ENCODE peak calls at places on chromosomes 5 and 9, in seven cellular contexts. E, M, Y, H, F, N and Q are unnamed samples.
A peak's percentile ranks its signal among the peaks of the same experiment; 100 is the strongest.

GRCh38 chr9:133103987-133104505 is 17.0 kb downstream of the RALGDS start:
- DNase-seq in N (no peak), H (no peak), F (no peak), Y (no peak), E (peak; percentile 18), M (no peak), Q (peak; percentile 82)

GRCh38 chr9:86836797-86837196 is 110.5 kb downstream of the GAS1 start:
- DNase-seq in Y (no peak), M (no peak), N (peak; percentile 14), E (no peak), H (no peak), F (no peak), Q (no peak)

GRCh38 chr5:82356808-82357671 is 78.9 kb upstream of the RPS23 start:
- DNase-seq in E (peak; percentile 49), Y (peak; percentile 93), H (peak; percentile 33), N (peak; percentile 8), F (peak; percentile 48), M (peak; percentile 31), Q (peak; percentile 93)

GRCh38 chr9:81082251-81082650 is 607.1 kb downstream of the TLE1 start:
- DNase-seq in F (no peak), E (no peak), Y (no peak), N (no peak), M (no peak), H (no peak), Q (no peak)

GRCh38 chr9:6870149-6870548 is 112.4 kb downstream of the KDM4C start:
- DNase-seq in H (no peak), F (no peak), E (no peak), N (no peak), M (no peak), Y (no peak), Q (no peak)

GRCh38 chr5:94174748-94175411 is 433.5 kb upstream of the POU5F2 start:
- DNase-seq in M (no peak), Y (no peak), F (no peak), N (no peak), E (no peak), H (no peak), Q (no peak)

GRCh38 chr5:25448646-25449045 is 803.9 kb upstream of the CDH10 start:
- DNase-seq in M (no peak), F (no peak), N (no peak), E (no peak), Y (no peak), H (no peak), Q (no peak)

GRCh38 chr5:19795218-19795617 is 192.8 kb downstream of the CDH18 start:
- DNase-seq in H (no peak), M (no peak), E (no peak), F (no peak), N (no peak), Y (peak; percentile 3), Q (no peak)

GRCh38 chr5:40984884-40985283 is 75.6 kb downstream of the C7 start:
- DNase-seq in E (no peak), F (no peak), Y (no peak), N (no peak), H (no peak), M (no peak), Q (no peak)

GRCh38 chr9:79264511-79265448 is 307.0 kb upstream of the TLE4 start:
- DNase-seq in N (peak; percentile 79), H (no peak), F (no peak), M (no peak), E (no peak), Y (no peak), Q (no peak)

GRCh38 chr9:33814816-33815215 is 2.1 kb upstream of the UBE2R2 start:
- DNase-seq in F (no peak), N (peak; percentile 55), E (no peak), M (no peak), H (no peak), Y (no peak), Q (no peak)

GRCh38 chr5:44389410-44389879 is at the start of gene FGF10:
- DNase-seq in E (peak; percentile 64), Y (no peak), F (peak; percentile 7), N (no peak), M (peak; percentile 47), H (no peak), Q (peak; percentile 83)

GRCh38 chr5:123090641-123091257 is 1.7 kb downstream of the PRDM6 start:
- DNase-seq in N (no peak), F (no peak), E (peak; percentile 37), Y (no peak), H (no peak), M (no peak), Q (no peak)
- H3K4me3 ChIP-seq in N (no peak overlapping the region), F (peak overlapping the region; percentile 47), E (peak overlapping the region; percentile 54), Y (peak overlapping the region; percentile 38), H (peak overlapping the region; percentile 41), M (peak overlapping the region; percentile 52), Q (no peak overlapping the region)

GRCh38 chr5:132266031-132266835 is 8.7 kb downstream of the PDLIM4 start:
- DNase-seq in H (no peak), E (no peak), N (no peak), M (no peak), Y (no peak), F (no peak), Q (peak; percentile 84)
- TF ChIP-seq POLR2A in H (no peak), E (no peak), N (no peak), M (no peak), Y (no peak), F (no peak), Q (no peak)

GRCh38 chr5:9858043-9858442 is 227.9 kb upstream of the TAS2R1 start:
- DNase-seq in F (no peak), H (no peak), M (no peak), N (no peak), E (no peak), Y (no peak), Q (no peak)

GRCh38 chr5:9851458-9851857 is 221.3 kb upstream of the TAS2R1 start:
- DNase-seq in Y (no peak), H (no peak), M (no peak), N (peak; percentile 5), F (peak; percentile 31), E (no peak), Q (no peak)

GRCh38 chr5:9850456-9850855 is 220.3 kb upstream of the TAS2R1 start:
- DNase-seq in N (no peak), Y (no peak), M (no peak), H (no peak), E (no peak), F (no peak), Q (no peak)

GRCh38 chr5:9852686-9853085 is 222.5 kb upstream of the TAS2R1 start:
- DNase-seq in H (no peak), M (no peak), Y (no peak), E (no peak), N (no peak), F (no peak), Q (no peak)

GRCh38 chr5:9853309-9853708 is 223.2 kb upstream of the TAS2R1 start:
- DNase-seq in H (no peak), N (no peak), M (no peak), F (no peak), Y (no peak), E (no peak), Q (no peak)
- H3K4me3 ChIP-seq in H (no peak overlapping the region), N (no peak overlapping the region), M (no peak overlapping the region), F (no peak overlapping the region), Y (no peak overlapping the region), E (no peak overlapping the region), Q (no peak overlapping the region)

GRCh38 chr9:107336718-107337360 is 53.8 kb downstream of the RAD23B start:
- DNase-seq in H (no peak), F (peak; percentile 62), N (no peak), Y (no peak), M (peak; percentile 37), E (no peak), Q (peak; percentile 71)
- TF ChIP-seq POLR2A in H (no peak), F (no peak), N (no peak), Y (no peak), M (no peak), E (no peak), Q (no peak)

GRCh38 chr9:129458663-129459549 is 162.0 kb downstream of the C9orf50 start:
- DNase-seq in F (peak; percentile 86), Y (no peak), E (peak; percentile 78), M (peak; percentile 48), N (peak; percentile 90), H (no peak), Q (no peak)

GRCh38 chr9:129460323-129461261 is 160.3 kb downstream of the C9orf50 start:
- DNase-seq in M (peak; percentile 96), Y (peak; percentile 94), E (peak; percentile 99), H (peak; percentile 59), N (peak; percentile 98), F (peak; percentile 99), Q (peak; percentile 99)

GRCh38 chr9:129458155-129458661 is 162.7 kb downstream of the C9orf50 start:
- DNase-seq in E (no peak), H (no peak), F (peak; percentile 85), Y (peak; percentile 51), M (no peak), N (peak; percentile 78), Q (no peak)

GRCh38 chr9:129457325-129457779 is 163.5 kb downstream of the C9orf50 start:
- DNase-seq in F (no peak), H (no peak), M (no peak), Y (no peak), E (no peak), N (no peak), Q (no peak)

DNA sequence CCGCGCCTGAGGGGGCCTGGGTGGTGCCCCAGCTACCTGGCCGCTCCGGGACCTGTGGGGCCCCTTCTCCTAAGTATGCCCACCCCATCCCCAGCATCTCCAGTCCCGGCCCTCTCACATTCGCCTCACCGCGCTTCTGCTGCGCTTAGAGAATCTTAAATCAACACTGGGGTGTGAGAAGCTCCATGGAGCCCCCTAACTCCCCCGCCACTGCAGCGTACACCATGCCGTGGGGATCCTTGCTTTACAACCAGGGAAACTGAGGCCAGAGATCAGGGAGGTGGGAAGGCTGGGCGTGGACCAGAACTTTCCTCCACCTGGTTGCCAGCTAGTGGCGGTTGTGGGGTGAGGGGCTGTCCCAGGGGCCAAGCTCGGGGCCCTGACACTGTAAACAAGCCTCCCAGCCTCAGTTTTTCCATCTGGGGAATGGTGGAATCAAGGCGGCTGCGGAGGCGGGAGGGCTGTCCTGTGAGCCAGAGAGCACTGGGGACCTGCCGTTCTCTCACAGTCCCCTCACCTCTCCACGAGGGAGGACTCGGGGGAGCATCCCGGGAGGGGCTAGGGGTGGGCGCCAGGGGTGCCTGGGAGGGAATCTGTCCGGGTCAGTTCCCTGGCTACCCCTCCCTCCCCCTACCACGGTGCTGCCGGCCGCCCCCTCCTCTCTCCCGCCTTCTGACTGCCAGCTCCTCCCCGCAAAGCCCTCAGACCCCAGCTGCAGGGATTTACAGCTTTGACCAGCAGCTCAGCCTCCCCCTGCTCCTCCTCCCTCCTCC is 161.2 kb downstream of the C9orf50 start:
- DNase-seq in N (no peak), E (no peak), M (no peak), Y (no peak), F (peak; percentile 55), H (no peak), Q (no peak)
- H3K4me3 ChIP-seq in N (no peak overlapping the region), E (no peak overlapping the region), M (no peak overlapping the region), Y (peak overlapping the region; percentile 21), F (peak overlapping the region; percentile 6), H (no peak overlapping the region), Q (no peak overlapping the region)